ENCODE peak calls at places on chromosomes 7 and 10, in four cellular contexts. One of them, this sample, is unnamed.

GRCh38 chr7:73909051-73909941 is 48.3 kb downstream of the TMEM270 start:
- DNase-seq in HepG2: no peak
- DNase-seq in GM12878: no peak
- DNase-seq in K562: no peak
- DNase-seq in this sample: no peak

GRCh38 chr10:100803481-100803880 is 58.1 kb downstream of the PAX2 start:
- DNase-seq in GM12878: no peak
- DNase-seq in HepG2: no peak
- DNase-seq in K562: no peak
- DNase-seq in this sample: no peak

GRCh38 chr10:69466689-69467088 is 15.4 kb downstream of the TSPAN15 start:
- DNase-seq in HepG2: no peak
- DNase-seq in GM12878: no peak
- DNase-seq in K562: no peak
- DNase-seq in this sample: no peak

GRCh38 chr7:28061824-28062196 is 118.8 kb downstream of the JAZF1 start:
- DNase-seq in K562: no peak
- DNase-seq in GM12878: no peak
- DNase-seq in HepG2: no peak
- DNase-seq in this sample: no peak

GRCh38 chr7:6273380-6273837 is 985 bp upstream of the CYTH3 start:
- DNase-seq in HepG2: peak
- DNase-seq in GM12878: no peak
- DNase-seq in K562: no peak
- DNase-seq in this sample: no peak

GRCh38 chr10:48945441-48946143 is 6.0 kb upstream of the LRRC18 start:
- DNase-seq in K562: no peak
- DNase-seq in HepG2: no peak
- DNase-seq in GM12878: no peak
- DNase-seq in this sample: no peak

GRCh38 chr7:100865372-100865911 is 1.7 kb upstream of the TRIP6 start:
- DNase-seq in K562: no peak
- DNase-seq in HepG2: no peak
- DNase-seq in GM12878: no peak
- DNase-seq in this sample: no peak

GRCh38 chr10:131825960-131826650 is 74.7 kb upstream of the PPP2R2D start:
- DNase-seq in HepG2: no peak
- DNase-seq in K562: no peak
- DNase-seq in GM12878: no peak
- DNase-seq in this sample: no peak

GRCh38 chr10:11479307-11479706 is 132.1 kb downstream of the USP6NL start:
- DNase-seq in GM12878: no peak
- DNase-seq in HepG2: no peak
- DNase-seq in K562: no peak
- DNase-seq in this sample: no peak

GRCh38 chr10:81871558-81871957 is 3.4 kb upstream of the NRG3 start:
- DNase-seq in HepG2: no peak
- DNase-seq in GM12878: no peak
- DNase-seq in K562: no peak
- DNase-seq in this sample: no peak

GRCh38 chr10:112362833-112363232 is 11.1 kb upstream of the ACSL5 start:
- DNase-seq in GM12878: no peak
- DNase-seq in HepG2: no peak
- DNase-seq in K562: no peak
- DNase-seq in this sample: no peak

GRCh38 chr7:92731327-92732063 is 104.9 kb downstream of the CDK6 start:
- DNase-seq in K562: no peak
- DNase-seq in HepG2: no peak
- DNase-seq in GM12878: no peak
- DNase-seq in this sample: no peak

DNA sequence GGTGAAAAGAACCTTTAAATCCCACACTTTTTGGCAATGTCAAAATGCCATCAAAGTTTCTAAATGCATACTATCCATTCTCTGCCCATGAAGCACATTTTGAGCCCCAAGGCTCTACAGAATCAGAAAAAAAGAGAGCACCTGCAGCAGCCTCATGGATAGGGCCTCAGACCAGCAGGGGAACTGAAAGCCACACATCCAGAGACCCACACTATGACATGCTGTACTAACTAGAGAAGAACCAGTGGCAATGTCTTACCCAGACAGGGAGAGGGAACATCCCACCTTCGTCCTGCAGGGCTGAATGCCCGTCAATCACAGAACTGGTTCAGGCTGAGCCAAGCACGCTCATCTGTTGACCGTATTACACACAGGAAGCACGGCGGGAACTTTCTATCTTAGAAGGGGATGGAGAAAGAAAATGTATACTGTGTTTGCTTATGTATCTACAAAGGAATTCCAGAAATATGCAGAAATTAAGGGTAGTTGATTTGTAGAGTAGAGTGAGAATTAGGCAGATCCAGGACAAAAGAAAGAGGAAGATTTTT is 237.2 kb downstream of the GLI3 start:
- DNase-seq in HepG2: no peak
- DNase-seq in GM12878: no peak
- DNase-seq in K562: no peak
- DNase-seq in this sample: no peak
- TF ChIP-seq CTCF in HepG2: no peak
- TF ChIP-seq CTCF in GM12878: no peak
- TF ChIP-seq CTCF in K562: no peak
- TF ChIP-seq CTCF in this sample: no peak

GRCh38 chr10:8050561-8051108 is 3.9 kb upstream of the GATA3 start:
- DNase-seq in HepG2: peak
- DNase-seq in GM12878: no peak
- DNase-seq in K562: no peak
- DNase-seq in this sample: peak
- TF ChIP-seq KDM1A in HepG2: no peak
- TF ChIP-seq KDM1A in GM12878: no peak
- TF ChIP-seq KDM1A in K562: no peak
- TF ChIP-seq KDM1A in this sample: no peak

DNA sequence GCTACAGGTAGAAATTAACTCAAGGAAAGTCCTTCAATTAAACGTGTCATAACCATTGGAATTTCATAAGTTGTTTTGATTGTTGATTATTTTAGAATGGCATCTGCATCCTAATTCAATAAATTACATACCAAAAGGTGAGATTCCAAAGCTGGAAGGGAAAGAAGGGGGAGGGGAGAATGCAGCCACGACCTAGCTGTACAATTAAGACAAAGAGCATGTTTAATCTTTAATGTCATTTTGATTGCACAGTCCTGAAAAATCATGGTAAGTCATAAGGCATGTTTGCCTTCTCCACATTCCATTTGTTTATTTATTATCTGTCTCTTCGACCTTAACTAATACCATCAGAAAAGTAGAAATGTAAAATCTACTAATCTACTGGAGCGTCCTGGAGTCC is 358.1 kb downstream of the FRMD4A start:
- DNase-seq in K562: no peak
- DNase-seq in HepG2: no peak
- DNase-seq in GM12878: no peak
- DNase-seq in this sample: no peak
- TF ChIP-seq POLR2AphosphoS2 in K562: no peak
- TF ChIP-seq POLR2AphosphoS2 in HepG2: no peak
- TF ChIP-seq POLR2AphosphoS2 in GM12878: no peak
- TF ChIP-seq POLR2AphosphoS2 in this sample: no peak

GRCh38 chr7:47416454-47417121 is 165.3 kb downstream of the TNS3 start:
- DNase-seq in HepG2: no peak
- DNase-seq in K562: no peak
- DNase-seq in GM12878: no peak
- DNase-seq in this sample: no peak
- TF ChIP-seq CTCF in HepG2: no peak
- TF ChIP-seq CTCF in K562: peak
- TF ChIP-seq CTCF in GM12878: no peak
- TF ChIP-seq CTCF in this sample: no peak

DNA sequence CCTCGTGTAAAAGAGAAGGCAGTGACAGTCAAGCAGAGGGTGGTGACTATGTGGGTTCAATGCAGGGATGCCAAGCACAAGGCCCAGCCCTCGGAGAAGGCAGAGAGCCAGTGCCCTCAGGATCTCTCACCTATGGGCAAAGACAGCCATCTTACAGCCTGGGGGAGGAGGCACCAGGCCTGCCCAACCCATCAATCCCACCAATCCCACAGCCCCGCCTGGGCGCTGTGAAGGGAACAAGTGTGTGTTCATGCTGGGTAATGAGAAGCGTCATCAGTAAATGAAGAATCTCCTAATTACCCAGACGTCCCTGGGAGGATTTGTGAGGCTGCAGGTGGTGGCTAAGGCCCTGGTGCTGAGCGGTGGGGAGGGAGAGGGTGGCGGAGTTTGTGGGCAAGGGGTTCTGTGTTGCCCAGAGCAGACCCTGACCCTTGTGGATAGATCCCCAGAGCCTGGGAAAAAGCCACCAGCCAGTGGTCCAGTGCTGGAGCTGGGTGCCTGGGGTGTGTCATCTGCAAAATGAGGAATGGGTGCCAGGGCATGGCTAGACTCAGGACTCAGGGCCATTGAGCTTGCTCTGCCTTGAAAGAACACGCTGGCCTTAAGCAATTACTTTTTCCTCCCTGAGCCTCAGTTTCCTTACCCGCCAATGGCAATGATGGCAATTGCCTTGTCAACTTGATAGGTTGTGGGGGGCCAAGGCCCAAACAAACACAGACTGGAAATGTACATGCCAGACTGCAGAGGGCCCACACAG is 128.1 kb upstream of the UNC5B start:
- DNase-seq in GM12878: no peak
- DNase-seq in K562: no peak
- DNase-seq in HepG2: no peak
- DNase-seq in this sample: no peak
- TF ChIP-seq KDM1A in GM12878: no peak
- TF ChIP-seq KDM1A in K562: no peak
- TF ChIP-seq KDM1A in HepG2: no peak
- TF ChIP-seq KDM1A in this sample: no peak

GRCh38 chr10:124992462-124993344 is 50.8 kb downstream of the ZRANB1 start:
- DNase-seq in HepG2: peak
- DNase-seq in K562: no peak
- DNase-seq in GM12878: no peak
- DNase-seq in this sample: peak

GRCh38 chr10:124993345-124993708 is 51.4 kb downstream of the ZRANB1 start:
- DNase-seq in HepG2: no peak
- DNase-seq in GM12878: no peak
- DNase-seq in K562: no peak
- DNase-seq in this sample: no peak

GRCh38 chr10:124990671-124991625 is 49.0 kb downstream of the ZRANB1 start:
- DNase-seq in GM12878: no peak
- DNase-seq in K562: no peak
- DNase-seq in HepG2: no peak
- DNase-seq in this sample: no peak

GRCh38 chr10:124993728-124994451 is 52.0 kb downstream of the ZRANB1 start:
- DNase-seq in HepG2: no peak
- DNase-seq in GM12878: no peak
- DNase-seq in K562: no peak
- DNase-seq in this sample: no peak

GRCh38 chr10:124991872-124992271 is 49.9 kb downstream of the ZRANB1 start:
- DNase-seq in K562: no peak
- DNase-seq in HepG2: no peak
- DNase-seq in GM12878: no peak
- DNase-seq in this sample: no peak
- TF ChIP-seq POLR2AphosphoS2 in K562: no peak
- TF ChIP-seq POLR2AphosphoS2 in HepG2: no peak
- TF ChIP-seq POLR2AphosphoS2 in GM12878: no peak
- TF ChIP-seq POLR2AphosphoS2 in this sample: no peak

DNA sequence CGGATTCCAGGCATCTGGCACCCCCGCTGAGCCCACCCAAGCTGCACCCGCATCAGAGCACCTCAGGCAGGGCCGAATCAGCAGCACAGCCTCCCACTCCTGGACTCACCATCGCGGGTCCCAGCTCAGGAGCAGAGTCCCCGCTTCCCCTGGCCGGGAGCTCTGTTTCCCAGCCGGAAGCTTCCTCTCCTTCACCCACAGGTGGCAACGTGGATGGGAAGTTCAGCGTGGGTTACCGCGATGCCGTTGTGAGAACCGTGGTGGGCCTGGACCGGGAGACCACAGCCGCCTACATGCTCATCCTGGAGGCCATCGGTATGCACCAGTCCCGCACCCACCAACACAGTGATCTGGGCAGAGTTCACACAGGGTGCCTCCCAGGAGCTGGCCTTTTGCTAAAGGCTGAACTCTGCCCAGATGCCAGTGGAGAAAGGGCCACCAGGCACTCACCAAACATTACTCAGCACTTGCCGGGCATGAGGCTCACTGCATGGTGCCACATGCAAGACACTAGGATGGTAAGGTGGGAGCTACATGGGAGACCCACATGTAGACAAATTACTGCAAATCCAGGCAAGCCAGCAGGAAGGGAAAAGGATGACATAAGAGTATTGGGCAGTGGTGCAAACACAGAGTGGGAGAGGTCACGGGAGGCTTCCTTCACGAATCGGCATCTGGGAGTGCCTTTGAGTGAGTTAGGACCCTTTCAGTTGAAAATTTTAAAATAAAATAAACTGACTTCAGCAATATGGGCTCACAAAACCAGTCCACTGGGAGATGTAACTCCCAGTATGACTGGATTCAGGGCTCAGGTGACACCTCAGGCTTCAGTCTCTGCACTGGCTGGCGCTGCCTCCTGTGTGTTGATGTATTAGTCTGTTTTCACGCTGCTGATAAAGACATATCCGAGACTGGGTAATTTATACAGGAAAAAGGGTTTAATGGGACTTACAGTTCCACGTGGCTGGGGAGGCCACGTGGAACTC is 10.4 kb downstream of the C10orf105 start:
- DNase-seq in GM12878: no peak
- DNase-seq in K562: no peak
- DNase-seq in HepG2: no peak
- DNase-seq in this sample: no peak
- TF ChIP-seq CTCF in GM12878: no peak
- TF ChIP-seq CTCF in K562: no peak
- TF ChIP-seq CTCF in HepG2: no peak
- TF ChIP-seq CTCF in this sample: no peak